ENCODE peak calls at places on chromosome 9, in five cellular contexts. J is RKO; I is tibial artery; R is stimulated activated CD8-positive, alpha-beta memory T cell treated with anti-CD3 and anti-CD28 coated beads, Interleukin-12 subunit alpha, Interleukin-12 subunit beta, amount 100 ng/mL, for 1 hour; S is iPS DF 19.7. M is an unnamed sample.

GRCh38 chr9:5643005-5643624 is 14.2 kb downstream of the RIC1 start:
- DNase-seq in J (no peak), I (no peak), R (no peak), S (no peak), M (no peak)

GRCh38 chr9:21616082-21616778 is 134.1 kb upstream of the IFNE start:
- DNase-seq in J (peak), I (no peak), R (no peak), S (no peak), M (no peak)

GRCh38 chr9:135156525-135157510 is 69.3 kb downstream of the OLFM1 start:
- DNase-seq in J (peak), I (no peak), R (no peak), S (peak), M (no peak)

GRCh38 chr9:121888438-121888775 is 204.7 kb downstream of the TTLL11 start:
- DNase-seq in J (peak), I (peak), R (no peak), S (no peak), M (no peak)

GRCh38 chr9:68852941-68853340 is 147.9 kb downstream of the PIP5K1B start:
- DNase-seq in J (no peak), I (no peak), R (no peak), S (no peak), M (no peak)

GRCh38 chr9:107188376-107188775 is 94.7 kb upstream of the RAD23B start:
- DNase-seq in J (no peak), I (no peak), R (no peak), S (no peak), M (no peak)

GRCh38 chr9:97405551-97405950 is 6.3 kb upstream of the TDRD7 start:
- DNase-seq in J (no peak), I (no peak), R (no peak), S (no peak), M (no peak)

GRCh38 chr9:131585375-131585774 is 40.1 kb downstream of the PRRT1B start:
- DNase-seq in J (no peak), I (no peak), R (no peak), S (no peak), M (no peak)

GRCh38 chr9:88947581-88948573 is 43.4 kb upstream of the S1PR3 start:
- DNase-seq in J (no peak), I (no peak), R (no peak), S (no peak), M (no peak)

GRCh38 chr9:135939351-135940265 is 21.6 kb downstream of the UBAC1 start:
- DNase-seq in J (no peak), I (no peak), R (peak), S (no peak), M (no peak)

GRCh38 chr9:121771851-121772599 is 120.6 kb downstream of the DAB2IP start:
- DNase-seq in J (no peak), I (no peak), R (no peak), S (no peak), M (peak)

GRCh38 chr9:134185536-134186011 is 21.2 kb upstream of the RNU6ATAC start:
- DNase-seq in J (no peak), I (no peak), R (no peak), S (no peak), M (peak)

GRCh38 chr9:127035423-127035822 is 87.0 kb downstream of the ANGPTL2 start:
- DNase-seq in J (no peak), I (peak), R (no peak), S (no peak), M (no peak)

GRCh38 chr9:124353166-124353768 is 62.0 kb downstream of the PSMB7 start:
- DNase-seq in J (no peak), I (no peak), R (no peak), S (no peak), M (no peak)

GRCh38 chr9:137110911-137111787 is 3.4 kb downstream of the DPP7 start:
- DNase-seq in J (no peak), I (no peak), R (no peak), S (no peak), M (no peak)

GRCh38 chr9:95379630-95380029 is 62.1 kb upstream of the FANCC start:
- DNase-seq in J (no peak), I (no peak), R (no peak), S (no peak), M (no peak)

GRCh38 chr9:97041898-97042297 is 3.0 kb upstream of the CTSV start:
- DNase-seq in J (no peak), I (no peak), R (no peak), S (no peak), M (no peak)

GRCh38 chr9:136062657-136063439 is 32.2 kb downstream of the NACC2 start:
- DNase-seq in J (no peak), I (peak), R (no peak), S (no peak), M (no peak)

GRCh38 chr9:110049699-110050450 is 158.1 kb downstream of the C9orf152 start:
- DNase-seq in J (peak), I (peak), R (no peak), S (no peak), M (no peak)

GRCh38 chr9:82606761-82607382 is 456.1 kb downstream of the RASEF start:
- DNase-seq in J (peak), I (no peak), R (no peak), S (peak), M (no peak)

GRCh38 chr9:8816361-8816760 is 1016.8 kb upstream of the DMAC1 start:
- DNase-seq in J (no peak), I (no peak), R (no peak), S (peak), M (no peak)

GRCh38 chr9:38286357-38286756 is 106.1 kb upstream of the ALDH1B1 start:
- DNase-seq in J (no peak), I (no peak), R (no peak), S (no peak), M (no peak)

GRCh38 chr9:107358867-107359440 is 75.9 kb downstream of the RAD23B start:
- DNase-seq in J (no peak), I (no peak), R (no peak), S (no peak), M (no peak)

GRCh38 chr9:127883959-127884358 is 6.5 kb upstream of the AK1 start:
- DNase-seq in J (no peak), I (no peak), R (no peak), S (no peak), M (no peak)

GRCh38 chr9:81032831-81033230 is 656.5 kb downstream of the TLE1 start:
- DNase-seq in J (no peak), I (no peak), R (no peak), S (no peak), M (no peak)

GRCh38 chr9:128001411-128002298 is 20.9 kb upstream of the EEIG1 start:
- DNase-seq in J (peak), I (no peak), R (no peak), S (no peak), M (no peak)

GRCh38 chr9:135265931-135266330 is 178.5 kb downstream of the OLFM1 start:
- DNase-seq in J (no peak), I (no peak), R (no peak), S (no peak), M (no peak)

GRCh38 chr9:132423503-132423902 is 13.5 kb downstream of the CFAP77 start:
- DNase-seq in J (no peak), I (no peak), R (no peak), S (no peak), M (no peak)

GRCh38 chr9:109733690-109734089 is 46.3 kb upstream of the PALM2AKAP2 start:
- DNase-seq in J (no peak), I (no peak), R (no peak), S (no peak), M (no peak)

GRCh38 chr9:5586391-5586802 is 42.5 kb upstream of the RIC1 start:
- DNase-seq in J (no peak), I (no peak), R (no peak), S (no peak), M (no peak)

GRCh38 chr9:136142859-136143214 is 24.2 kb upstream of the TMEM250 start:
- DNase-seq in J (no peak), I (no peak), R (no peak), S (no peak), M (no peak)

GRCh38 chr9:34139477-34140146 is 13.1 kb upstream of the DCAF12 start:
- DNase-seq in J (peak), I (peak), R (no peak), S (no peak), M (peak)